ENCODE peak calls at places on chromosomes 12 and 14, in four cellular contexts. H, Q, A and Z are unnamed samples.

GRCh38 chr12:113846883-113847282 is 119.2 kb downstream of the RBM19 start:
- DNase-seq in H (no peak), Q (no peak), A (no peak), Z (no peak)

GRCh38 chr14:85280074-85280473 is 249.9 kb upstream of the FLRT2 start:
- DNase-seq in H (no peak), Q (no peak), A (no peak), Z (no peak)

GRCh38 chr14:92540472-92541048 is 27.0 kb downstream of the RIN3 start:
- DNase-seq in H (peak), Q (peak), A (peak), Z (no peak)

GRCh38 chr12:59429766-59430165 is 166.1 kb upstream of the SLC16A7 start:
- DNase-seq in H (no peak), Q (no peak), A (no peak), Z (no peak)

GRCh38 chr12:124426594-124427550 is 132.0 kb downstream of the RFLNA start:
- DNase-seq in H (no peak), Q (no peak), A (no peak), Z (no peak)

GRCh38 chr14:88667555-88668273 is 104.9 kb downstream of the ZC3H14 start:
- DNase-seq in H (no peak), Q (peak), A (peak), Z (peak)

GRCh38 chr12:49537709-49538601 is 875 bp upstream of the KCNH3 start:
- DNase-seq in H (no peak), Q (no peak), A (no peak), Z (no peak)

GRCh38 chr14:39467889-39468524 is 35.8 kb upstream of the FBXO33 start:
- DNase-seq in H (no peak), Q (no peak), A (no peak), Z (no peak)

GRCh38 chr14:36584167-36584811 is 1.9 kb upstream of the NKX2-8 start:
- DNase-seq in H (no peak), Q (no peak), A (no peak), Z (no peak)

GRCh38 chr12:78018146-78018910 is 187.6 kb downstream of the NAV3 start:
- DNase-seq in H (no peak), Q (no peak), A (peak), Z (no peak)

GRCh38 chr12:80837342-80837978 is 100.3 kb downstream of the LIN7A start:
- DNase-seq in H (no peak), Q (no peak), A (peak), Z (no peak)

GRCh38 chr12:117261267-117261666 is 71.0 kb upstream of the FBXO21 start:
- DNase-seq in H (no peak), Q (no peak), A (no peak), Z (no peak)

GRCh38 chr12:70508178-70508577 is 129.1 kb downstream of the PTPRB start:
- DNase-seq in H (no peak), Q (no peak), A (no peak), Z (no peak)

GRCh38 chr12:79886917-79887519 is 47.9 kb downstream of the PPP1R12A start:
- DNase-seq in H (no peak), Q (no peak), A (no peak), Z (no peak)

GRCh38 chr14:30608533-30609006 is 13.5 kb upstream of the SCFD1 start:
- DNase-seq in H (no peak), Q (no peak), A (no peak), Z (no peak)